ENCODE peak calls at places on chromosomes 2 and 18, in ten cellular contexts. One of them, this sample, is unnamed.
A peak's percentile ranks its signal among the peaks of the same experiment; 100 is the strongest.

GRCh38 chr2:70688427-70688826 is 79.6 kb downstream of the ADD2 start:
- DNase-seq in mammary epithelial cell: no peak
- DNase-seq in effector memory CD4-positive, alpha-beta T cell: no peak
- DNase-seq in HepG2: no peak
- DNase-seq in transverse colon: no peak
- DNase-seq in A549: no peak
- DNase-seq in mucosa of descending colon: no peak
- DNase-seq in CD4-positive, alpha-beta memory T cell: no peak
- DNase-seq in esophagus squamous epithelium: no peak
- DNase-seq in Peyer's patch: no peak
- DNase-seq in this sample: no peak

GRCh38 chr2:233841183-233841582 is 13.2 kb downstream of the HJURP start:
- DNase-seq in mucosa of descending colon: no peak
- DNase-seq in HepG2: no peak
- DNase-seq in A549: no peak
- DNase-seq in mammary epithelial cell: no peak
- DNase-seq in CD4-positive, alpha-beta memory T cell: no peak
- DNase-seq in esophagus squamous epithelium: no peak
- DNase-seq in Peyer's patch: no peak
- DNase-seq in effector memory CD4-positive, alpha-beta T cell: no peak
- DNase-seq in transverse colon: no peak
- DNase-seq in this sample: no peak

GRCh38 chr2:18546586-18546985 is 13.9 kb downstream of the RDH14 start:
- DNase-seq in Peyer's patch: no peak
- DNase-seq in transverse colon: no peak
- DNase-seq in HepG2: peak; percentile 25
- DNase-seq in mucosa of descending colon: no peak
- DNase-seq in A549: no peak
- DNase-seq in effector memory CD4-positive, alpha-beta T cell: no peak
- DNase-seq in esophagus squamous epithelium: no peak
- DNase-seq in mammary epithelial cell: no peak
- DNase-seq in CD4-positive, alpha-beta memory T cell: peak; percentile 10
- DNase-seq in this sample: no peak

GRCh38 chr18:79441261-79441819 is 45.6 kb downstream of the NFATC1 start:
- DNase-seq in esophagus squamous epithelium: no peak
- DNase-seq in HepG2: no peak
- DNase-seq in mammary epithelial cell: no peak
- DNase-seq in effector memory CD4-positive, alpha-beta T cell: no peak
- DNase-seq in mucosa of descending colon: no peak
- DNase-seq in Peyer's patch: no peak
- DNase-seq in CD4-positive, alpha-beta memory T cell: no peak
- DNase-seq in transverse colon: no peak
- DNase-seq in A549: no peak
- DNase-seq in this sample: no peak

GRCh38 chr2:39665811-39666488 is at the start of gene TMEM178A:
- DNase-seq in CD4-positive, alpha-beta memory T cell: no peak
- DNase-seq in transverse colon: no peak
- DNase-seq in A549: peak; percentile 29
- DNase-seq in mammary epithelial cell: no peak
- DNase-seq in Peyer's patch: no peak
- DNase-seq in esophagus squamous epithelium: no peak
- DNase-seq in effector memory CD4-positive, alpha-beta T cell: no peak
- DNase-seq in HepG2: no peak
- DNase-seq in mucosa of descending colon: peak; percentile 24
- DNase-seq in this sample: no peak

GRCh38 chr2:102669401-102669800 is 50.0 kb downstream of the SLC9A2 start:
- DNase-seq in effector memory CD4-positive, alpha-beta T cell: no peak
- DNase-seq in CD4-positive, alpha-beta memory T cell: no peak
- DNase-seq in esophagus squamous epithelium: no peak
- DNase-seq in mammary epithelial cell: no peak
- DNase-seq in Peyer's patch: no peak
- DNase-seq in transverse colon: no peak
- DNase-seq in mucosa of descending colon: no peak
- DNase-seq in HepG2: no peak
- DNase-seq in A549: no peak
- DNase-seq in this sample: no peak

GRCh38 chr2:119240311-119241204 is 16.9 kb downstream of the STEAP3 start:
- DNase-seq in effector memory CD4-positive, alpha-beta T cell: no peak
- DNase-seq in Peyer's patch: peak; percentile 61
- DNase-seq in A549: peak; percentile 29
- DNase-seq in HepG2: peak; percentile 33
- DNase-seq in mucosa of descending colon: peak; percentile 78
- DNase-seq in esophagus squamous epithelium: no peak
- DNase-seq in CD4-positive, alpha-beta memory T cell: no peak
- DNase-seq in transverse colon: peak; percentile 60
- DNase-seq in mammary epithelial cell: peak; percentile 81
- DNase-seq in this sample: no peak

GRCh38 chr18:50089702-50090101 is 105.2 kb downstream of the MYO5B start:
- DNase-seq in transverse colon: no peak
- DNase-seq in effector memory CD4-positive, alpha-beta T cell: no peak
- DNase-seq in HepG2: no peak
- DNase-seq in A549: no peak
- DNase-seq in mammary epithelial cell: no peak
- DNase-seq in esophagus squamous epithelium: no peak
- DNase-seq in CD4-positive, alpha-beta memory T cell: no peak
- DNase-seq in Peyer's patch: no peak
- DNase-seq in mucosa of descending colon: no peak
- DNase-seq in this sample: no peak

GRCh38 chr2:54859997-54860701 is 136.7 kb downstream of the EML6 start:
- DNase-seq in mucosa of descending colon: no peak
- DNase-seq in CD4-positive, alpha-beta memory T cell: no peak
- DNase-seq in effector memory CD4-positive, alpha-beta T cell: no peak
- DNase-seq in mammary epithelial cell: no peak
- DNase-seq in HepG2: no peak
- DNase-seq in transverse colon: no peak
- DNase-seq in esophagus squamous epithelium: no peak
- DNase-seq in Peyer's patch: no peak
- DNase-seq in A549: peak; percentile 45
- DNase-seq in this sample: no peak

GRCh38 chr2:203583696-203584095 is 48.6 kb upstream of the RAPH1 start:
- DNase-seq in effector memory CD4-positive, alpha-beta T cell: no peak
- DNase-seq in CD4-positive, alpha-beta memory T cell: no peak
- DNase-seq in esophagus squamous epithelium: no peak
- DNase-seq in mammary epithelial cell: peak; percentile 82
- DNase-seq in HepG2: no peak
- DNase-seq in mucosa of descending colon: no peak
- DNase-seq in transverse colon: peak; percentile 19
- DNase-seq in Peyer's patch: no peak
- DNase-seq in A549: no peak
- DNase-seq in this sample: no peak

GRCh38 chr2:111667542-111668273 is 216.3 kb downstream of the ANAPC1 start:
- DNase-seq in HepG2: peak; percentile 64
- DNase-seq in esophagus squamous epithelium: no peak
- DNase-seq in effector memory CD4-positive, alpha-beta T cell: no peak
- DNase-seq in mucosa of descending colon: no peak
- DNase-seq in A549: no peak
- DNase-seq in transverse colon: no peak
- DNase-seq in CD4-positive, alpha-beta memory T cell: no peak
- DNase-seq in Peyer's patch: no peak
- DNase-seq in mammary epithelial cell: peak; percentile 60
- DNase-seq in this sample: no peak

GRCh38 chr2:146981921-146982320 is 862.9 kb upstream of the ACVR2A start:
- DNase-seq in effector memory CD4-positive, alpha-beta T cell: no peak
- DNase-seq in esophagus squamous epithelium: no peak
- DNase-seq in A549: no peak
- DNase-seq in transverse colon: no peak
- DNase-seq in mucosa of descending colon: no peak
- DNase-seq in Peyer's patch: no peak
- DNase-seq in CD4-positive, alpha-beta memory T cell: no peak
- DNase-seq in HepG2: no peak
- DNase-seq in mammary epithelial cell: no peak
- DNase-seq in this sample: no peak

GRCh38 chr2:120243211-120243610 is 9.4 kb upstream of the RALB start:
- DNase-seq in HepG2: no peak
- DNase-seq in esophagus squamous epithelium: no peak
- DNase-seq in transverse colon: no peak
- DNase-seq in mucosa of descending colon: no peak
- DNase-seq in mammary epithelial cell: peak; percentile 21
- DNase-seq in A549: no peak
- DNase-seq in Peyer's patch: peak; percentile 49
- DNase-seq in effector memory CD4-positive, alpha-beta T cell: no peak
- DNase-seq in CD4-positive, alpha-beta memory T cell: no peak
- DNase-seq in this sample: no peak

GRCh38 chr2:55885944-55886281 is 37.7 kb downstream of the EFEMP1 start:
- DNase-seq in A549: no peak
- DNase-seq in effector memory CD4-positive, alpha-beta T cell: no peak
- DNase-seq in HepG2: no peak
- DNase-seq in mammary epithelial cell: no peak
- DNase-seq in Peyer's patch: no peak
- DNase-seq in mucosa of descending colon: no peak
- DNase-seq in CD4-positive, alpha-beta memory T cell: no peak
- DNase-seq in transverse colon: no peak
- DNase-seq in esophagus squamous epithelium: no peak
- DNase-seq in this sample: no peak
- H3K4me1 ChIP-seq in A549: peaks cover 59% of the 10 kb centered on the region
- H3K4me1 ChIP-seq in effector memory CD4-positive, alpha-beta T cell: no peaks in the 10 kb centered on the region
- H3K4me1 ChIP-seq in HepG2: no peaks in the 10 kb centered on the region
- H3K4me1 ChIP-seq in mammary epithelial cell: peaks cover 48% of the 10 kb centered on the region
- H3K4me1 ChIP-seq in Peyer's patch: no peaks in the 10 kb centered on the region
- H3K4me1 ChIP-seq in mucosa of descending colon: no peaks in the 10 kb centered on the region
- H3K4me1 ChIP-seq in CD4-positive, alpha-beta memory T cell: no peaks in the 10 kb centered on the region
- H3K4me1 ChIP-seq in transverse colon: no peaks in the 10 kb centered on the region
- H3K4me1 ChIP-seq in esophagus squamous epithelium: no peaks in the 10 kb centered on the region
- H3K4me1 ChIP-seq in this sample: no peaks in the 10 kb centered on the region

GRCh38 chr18:47815486-47816270 is 114.8 kb downstream of the SMAD2 start:
- DNase-seq in transverse colon: no peak
- DNase-seq in mammary epithelial cell: no peak
- DNase-seq in A549: no peak
- DNase-seq in HepG2: no peak
- DNase-seq in Peyer's patch: no peak
- DNase-seq in esophagus squamous epithelium: no peak
- DNase-seq in mucosa of descending colon: no peak
- DNase-seq in effector memory CD4-positive, alpha-beta T cell: no peak
- DNase-seq in CD4-positive, alpha-beta memory T cell: no peak
- DNase-seq in this sample: peak; percentile 6

DNA sequence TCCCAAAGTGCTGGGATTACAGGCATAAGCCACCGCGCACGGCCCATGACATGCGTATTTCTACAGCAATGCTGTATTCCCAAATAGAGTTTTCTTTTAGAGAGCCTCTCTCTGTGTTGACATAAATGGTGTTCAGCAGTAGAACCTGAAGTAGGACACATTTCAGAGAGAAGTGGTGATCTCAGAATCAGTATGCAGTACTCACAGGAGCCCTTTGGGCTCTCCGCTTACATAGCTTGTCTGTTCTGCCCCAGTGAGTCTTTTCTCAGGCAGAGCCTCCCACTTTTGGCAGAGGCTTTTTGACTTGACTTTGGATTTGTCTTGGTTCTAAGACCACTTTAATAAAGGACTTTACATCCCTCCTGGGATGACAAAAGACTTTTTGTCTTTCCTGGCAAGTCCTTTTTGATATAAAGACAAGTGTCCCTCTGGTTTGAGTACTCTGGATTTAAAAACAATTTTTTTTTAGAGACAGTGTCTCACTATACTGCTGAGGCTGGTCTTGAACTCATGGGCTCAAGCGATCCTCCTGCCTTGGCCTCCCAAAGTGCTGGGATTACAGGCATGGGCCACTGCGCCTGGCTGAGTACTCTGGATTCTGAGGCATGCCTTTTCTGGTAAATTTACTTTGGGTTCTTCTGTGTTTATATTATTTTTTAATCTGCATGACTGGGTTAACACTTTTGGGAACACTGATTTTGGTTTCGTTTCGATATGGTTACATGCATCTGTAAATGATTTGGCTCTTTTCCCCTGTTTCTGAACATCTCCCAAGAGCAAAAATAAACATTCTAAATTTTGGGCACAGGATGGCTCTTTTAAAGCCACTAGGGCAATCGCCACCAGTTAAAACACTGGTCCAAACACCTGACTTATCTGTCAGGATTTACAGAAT is 113.2 kb downstream of the SMAD2 start:
- DNase-seq in Peyer's patch: no peak
- DNase-seq in transverse colon: no peak
- DNase-seq in effector memory CD4-positive, alpha-beta T cell: no peak
- DNase-seq in A549: no peak
- DNase-seq in esophagus squamous epithelium: no peak
- DNase-seq in HepG2: no peak
- DNase-seq in CD4-positive, alpha-beta memory T cell: no peak
- DNase-seq in mammary epithelial cell: no peak
- DNase-seq in mucosa of descending colon: no peak
- DNase-seq in this sample: no peak
- H3K4me3 ChIP-seq in Peyer's patch: no peak overlapping the region
- H3K4me3 ChIP-seq in transverse colon: peak overlapping the region; percentile 7
- H3K4me3 ChIP-seq in effector memory CD4-positive, alpha-beta T cell: no peak overlapping the region
- H3K4me3 ChIP-seq in A549: no peak overlapping the region
- H3K4me3 ChIP-seq in esophagus squamous epithelium: no peak overlapping the region
- H3K4me3 ChIP-seq in HepG2: no peak overlapping the region
- H3K4me3 ChIP-seq in CD4-positive, alpha-beta memory T cell: no peak overlapping the region
- H3K4me3 ChIP-seq in mammary epithelial cell: no peak overlapping the region
- H3K4me3 ChIP-seq in mucosa of descending colon: no peak overlapping the region
- H3K4me3 ChIP-seq in this sample: no peak overlapping the region

GRCh38 chr2:128310761-128311160 is 7.9 kb downstream of the HS6ST1 start:
- DNase-seq in effector memory CD4-positive, alpha-beta T cell: no peak
- DNase-seq in mammary epithelial cell: no peak
- DNase-seq in transverse colon: no peak
- DNase-seq in esophagus squamous epithelium: no peak
- DNase-seq in Peyer's patch: no peak
- DNase-seq in mucosa of descending colon: peak; percentile 18
- DNase-seq in CD4-positive, alpha-beta memory T cell: no peak
- DNase-seq in HepG2: no peak
- DNase-seq in A549: no peak
- DNase-seq in this sample: no peak
- H3K4me1 ChIP-seq in effector memory CD4-positive, alpha-beta T cell: peaks cover 2% of the 10 kb centered on the region
- H3K4me1 ChIP-seq in mammary epithelial cell: peaks cover 25% of the 10 kb centered on the region
- H3K4me1 ChIP-seq in transverse colon: peaks cover 40% of the 10 kb centered on the region
- H3K4me1 ChIP-seq in esophagus squamous epithelium: peaks cover 64% of the 10 kb centered on the region
- H3K4me1 ChIP-seq in Peyer's patch: peaks cover 43% of the 10 kb centered on the region
- H3K4me1 ChIP-seq in mucosa of descending colon: peaks cover 20% of the 10 kb centered on the region
- H3K4me1 ChIP-seq in CD4-positive, alpha-beta memory T cell: peaks cover 14% of the 10 kb centered on the region
- H3K4me1 ChIP-seq in HepG2: peaks cover 100% of the 10 kb centered on the region
- H3K4me1 ChIP-seq in A549: peaks cover 15% of the 10 kb centered on the region
- H3K4me1 ChIP-seq in this sample: peaks cover 52% of the 10 kb centered on the region

GRCh38 chr18:21404426-21404825 is 162.4 kb downstream of the GREB1L start:
- DNase-seq in CD4-positive, alpha-beta memory T cell: no peak
- DNase-seq in mammary epithelial cell: no peak
- DNase-seq in A549: no peak
- DNase-seq in Peyer's patch: no peak
- DNase-seq in mucosa of descending colon: no peak
- DNase-seq in HepG2: no peak
- DNase-seq in effector memory CD4-positive, alpha-beta T cell: no peak
- DNase-seq in transverse colon: no peak
- DNase-seq in esophagus squamous epithelium: no peak
- DNase-seq in this sample: no peak

GRCh38 chr18:21408681-21409080 is 166.6 kb downstream of the GREB1L start:
- DNase-seq in HepG2: no peak
- DNase-seq in Peyer's patch: no peak
- DNase-seq in transverse colon: no peak
- DNase-seq in mucosa of descending colon: no peak
- DNase-seq in A549: no peak
- DNase-seq in mammary epithelial cell: no peak
- DNase-seq in CD4-positive, alpha-beta memory T cell: no peak
- DNase-seq in esophagus squamous epithelium: no peak
- DNase-seq in effector memory CD4-positive, alpha-beta T cell: no peak
- DNase-seq in this sample: no peak

GRCh38 chr18:21402272-21402671 is 160.2 kb downstream of the GREB1L start:
- DNase-seq in Peyer's patch: no peak
- DNase-seq in mucosa of descending colon: no peak
- DNase-seq in A549: no peak
- DNase-seq in effector memory CD4-positive, alpha-beta T cell: no peak
- DNase-seq in HepG2: no peak
- DNase-seq in transverse colon: no peak
- DNase-seq in CD4-positive, alpha-beta memory T cell: no peak
- DNase-seq in esophagus squamous epithelium: no peak
- DNase-seq in mammary epithelial cell: no peak
- DNase-seq in this sample: no peak

GRCh38 chr18:21406111-21406510 is 164.1 kb downstream of the GREB1L start:
- DNase-seq in Peyer's patch: no peak
- DNase-seq in HepG2: no peak
- DNase-seq in mucosa of descending colon: no peak
- DNase-seq in CD4-positive, alpha-beta memory T cell: no peak
- DNase-seq in A549: no peak
- DNase-seq in esophagus squamous epithelium: no peak
- DNase-seq in mammary epithelial cell: peak; percentile 7
- DNase-seq in transverse colon: no peak
- DNase-seq in effector memory CD4-positive, alpha-beta T cell: no peak
- DNase-seq in this sample: no peak
- H3K4me3 ChIP-seq in Peyer's patch: no peak overlapping the region
- H3K4me3 ChIP-seq in HepG2: no peak overlapping the region
- H3K4me3 ChIP-seq in mucosa of descending colon: no peak overlapping the region
- H3K4me3 ChIP-seq in CD4-positive, alpha-beta memory T cell: no peak overlapping the region
- H3K4me3 ChIP-seq in A549: no peak overlapping the region
- H3K4me3 ChIP-seq in esophagus squamous epithelium: no peak overlapping the region
- H3K4me3 ChIP-seq in mammary epithelial cell: no peak overlapping the region
- H3K4me3 ChIP-seq in transverse colon: no peak overlapping the region
- H3K4me3 ChIP-seq in effector memory CD4-positive, alpha-beta T cell: no peak overlapping the region
- H3K4me3 ChIP-seq in this sample: no peak overlapping the region